ENCODE peak calls at places on chromosomes 5 and 9, in seven cellular contexts. E is mammary epithelial cell, F is MM.1S, Q is OCI-LY7, Z is hepatocyte, U is IMR-90, V is PC-9. L is an unnamed sample.

GRCh38 chr5:15013654-15014463 is 142.3 kb upstream of the ANKH start:
- DNase-seq in E (peak; percentile 54), F (peak; percentile 43), Q (peak; percentile 46), Z (peak; percentile 84), U (peak; percentile 80), V (peak; percentile 30), L (peak; percentile 55)

GRCh38 chr5:134572811-134573210 is 47.3 kb downstream of the JADE2 start:
- DNase-seq in E (no peak), F (no peak), Q (no peak), Z (no peak), U (no peak), V (no peak), L (no peak)

GRCh38 chr9:94016744-94017143 is 61.6 kb upstream of the BARX1 start:
- DNase-seq in E (no peak), F (no peak), Q (no peak), Z (no peak), U (no peak), V (no peak), L (no peak)

GRCh38 chr5:59025734-59026133 is 442.9 kb downstream of the RAB3C start:
- DNase-seq in E (no peak), F (no peak), Q (no peak), Z (peak; percentile 32), U (peak; percentile 41), V (no peak), L (no peak)

GRCh38 chr5:152262667-152263066 is 142.4 kb downstream of the NMUR2 start:
- DNase-seq in E (no peak), F (no peak), Q (no peak), Z (no peak), U (no peak), V (no peak), L (no peak)

GRCh38 chr5:17379188-17379951 is 118.7 kb upstream of the TAF11L2 start:
- DNase-seq in E (peak; percentile 45), F (no peak), Q (no peak), Z (no peak), U (peak; percentile 21), V (no peak), L (peak; percentile 70)

GRCh38 chr9:114742947-114743346 is 61.0 kb upstream of the TEX48 start:
- DNase-seq in E (no peak), F (no peak), Q (no peak), Z (no peak), U (no peak), V (no peak), L (no peak)

GRCh38 chr5:78360674-78361225 is 333 bp downstream of the SCAMP1 start:
- DNase-seq in E (no peak), F (peak; percentile 49), Q (peak; percentile 50), Z (peak; percentile 62), U (no peak), V (peak; percentile 60), L (no peak)

GRCh38 chr5:59790399-59791130 is 103.0 kb downstream of the PDE4D start:
- DNase-seq in E (no peak), F (peak; percentile 35), Q (peak; percentile 53), Z (no peak), U (no peak), V (no peak), L (peak; percentile 60)

GRCh38 chr5:96331681-96332361 is 101.2 kb downstream of the PCSK1 start:
- DNase-seq in E (no peak), F (no peak), Q (no peak), Z (no peak), U (no peak), V (no peak), L (no peak)

GRCh38 chr9:6552033-6552737 is 93.3 kb downstream of the GLDC start:
- DNase-seq in E (no peak), F (no peak), Q (no peak), Z (no peak), U (peak; percentile 83), V (no peak), L (peak; percentile 61)

GRCh38 chr5:72531496-72532190 is 24.4 kb upstream of the ZNF366 start:
- DNase-seq in E (no peak), F (no peak), Q (no peak), Z (no peak), U (no peak), V (no peak), L (no peak)

GRCh38 chr5:146428658-146429057 is 18.5 kb upstream of the TCERG1 start:
- DNase-seq in E (peak; percentile 72), F (peak; percentile 81), Q (no peak), Z (peak; percentile 75), U (no peak), V (no peak), L (no peak)

GRCh38 chr5:4362411-4362810 is 766.8 kb downstream of the IRX1 start:
- DNase-seq in E (peak; percentile 70), F (no peak), Q (no peak), Z (no peak), U (no peak), V (no peak), L (no peak)

GRCh38 chr5:53249529-53249928 is 140.0 kb upstream of the MOCS2 start:
- DNase-seq in E (peak; percentile 87), F (no peak), Q (no peak), Z (peak; percentile 22), U (peak; percentile 98), V (peak; percentile 36), L (peak; percentile 98)

GRCh38 chr5:98902733-98903132 is 26.1 kb downstream of the CHD1 start:
- DNase-seq in E (peak; percentile 29), F (no peak), Q (no peak), Z (no peak), U (peak; percentile 68), V (no peak), L (peak; percentile 47)

GRCh38 chr5:102511666-102512065 is 12.9 kb upstream of the SLCO6A1 start:
- DNase-seq in E (no peak), F (no peak), Q (no peak), Z (peak; percentile 23), U (no peak), V (no peak), L (peak; percentile 9)

GRCh38 chr5:116486588-116486987 is 88.0 kb downstream of the SEMA6A start:
- DNase-seq in E (no peak), F (no peak), Q (no peak), Z (no peak), U (no peak), V (no peak), L (no peak)

GRCh38 chr5:116482394-116482793 is 92.2 kb downstream of the SEMA6A start:
- DNase-seq in E (peak; percentile 65), F (no peak), Q (no peak), Z (no peak), U (peak; percentile 57), V (no peak), L (peak; percentile 64)

GRCh38 chr5:116480894-116481510 is 93.6 kb downstream of the SEMA6A start:
- DNase-seq in E (no peak), F (no peak), Q (no peak), Z (no peak), U (no peak), V (no peak), L (no peak)

GRCh38 chr5:116487045-116487444 is 87.6 kb downstream of the SEMA6A start:
- DNase-seq in E (no peak), F (no peak), Q (no peak), Z (no peak), U (no peak), V (no peak), L (no peak)

DNA sequence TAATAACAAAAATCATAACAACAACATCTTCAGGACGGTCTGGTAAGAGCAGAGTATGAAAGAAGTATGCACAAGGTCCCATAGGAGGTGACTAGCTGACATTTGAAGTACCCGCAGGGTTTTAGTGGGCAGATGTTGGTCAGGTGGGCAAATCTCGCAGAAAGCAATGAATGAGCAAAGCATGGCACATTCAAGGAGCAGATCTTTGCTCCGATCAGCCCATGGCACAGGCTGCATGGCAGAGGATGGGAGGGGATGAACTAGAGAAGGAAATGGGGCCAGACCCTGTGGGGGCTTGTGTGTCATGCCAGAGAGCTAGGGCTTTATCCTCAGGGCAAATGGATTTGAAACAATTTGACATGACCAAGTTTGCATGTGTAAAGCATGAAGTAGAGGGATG is 90.0 kb downstream of the SEMA6A start:
- DNase-seq in E (no peak), F (no peak), Q (no peak), Z (no peak), U (no peak), V (no peak), L (no peak)
- H3K4me2 ChIP-seq in E (no peak overlapping the region), F (no peak overlapping the region), Q (no peak overlapping the region), Z (no peak overlapping the region), U (no peak overlapping the region), V (no peak overlapping the region), L (no peak overlapping the region)

DNA sequence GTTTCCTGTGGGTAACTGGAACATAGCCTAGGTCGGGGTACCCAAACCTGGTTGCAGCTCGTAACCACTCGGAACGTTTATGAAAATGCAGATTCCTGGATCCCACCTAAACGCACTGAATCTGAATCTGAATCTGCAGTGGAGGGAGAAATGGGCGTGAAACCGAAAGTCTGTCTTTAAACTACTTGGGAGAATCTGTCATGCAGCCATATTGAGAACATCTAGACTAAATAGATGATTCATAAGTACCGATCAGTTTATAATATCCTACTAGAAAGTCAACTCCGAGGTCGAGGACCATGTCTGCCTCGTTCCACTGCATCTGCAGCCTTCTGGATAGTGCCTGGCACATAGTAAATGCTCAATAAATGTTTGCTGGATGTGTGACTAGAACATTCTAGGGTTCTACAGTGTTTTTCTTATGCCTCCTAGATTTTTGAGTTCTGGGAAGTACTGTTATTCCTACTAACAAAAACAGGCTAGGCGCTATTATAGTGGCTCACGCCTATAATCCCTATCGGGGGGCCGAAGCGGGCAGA is 622 bp downstream of the COQ4 start:
- DNase-seq in E (no peak), F (no peak), Q (no peak), Z (no peak), U (peak; percentile 63), V (no peak), L (peak; percentile 34)
- TF ChIP-seq CTCF in E (no peak), F (no peak), Q (peak; percentile 7), Z (no peak), U (no peak), V (no peak), L (no peak)

DNA sequence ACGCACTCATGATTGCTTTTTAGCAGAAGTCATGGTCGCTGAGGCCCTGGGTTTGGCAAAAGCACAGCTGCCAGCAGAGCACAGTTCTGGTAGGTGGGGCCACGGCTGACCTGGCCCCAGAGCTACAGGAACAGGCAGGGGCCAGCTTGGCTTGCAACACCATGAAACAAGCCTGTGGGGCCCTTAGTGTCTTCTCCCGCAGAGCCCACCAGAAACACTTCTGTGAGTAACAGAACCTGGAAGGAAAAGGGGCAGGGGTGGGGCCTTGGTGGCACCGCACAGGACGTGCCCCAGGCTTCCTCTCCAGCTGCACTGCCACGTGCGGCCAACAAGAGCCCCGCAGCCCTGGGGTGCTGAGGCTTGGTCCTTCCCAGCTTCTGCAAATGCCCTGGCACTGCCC is 4.8 kb downstream of the ASB6 start:
- DNase-seq in E (no peak), F (no peak), Q (no peak), Z (no peak), U (no peak), V (no peak), L (no peak)
- H3K36me3 ChIP-seq in E (peaks cover 33% of the 10 kb centered on the region), F (no peaks in the 10 kb centered on the region), Q (peaks cover 71% of the 10 kb centered on the region), Z (no peaks in the 10 kb centered on the region), U (peaks cover 62% of the 10 kb centered on the region), V (no peaks in the 10 kb centered on the region), L (peaks cover 28% of the 10 kb centered on the region)

DNA sequence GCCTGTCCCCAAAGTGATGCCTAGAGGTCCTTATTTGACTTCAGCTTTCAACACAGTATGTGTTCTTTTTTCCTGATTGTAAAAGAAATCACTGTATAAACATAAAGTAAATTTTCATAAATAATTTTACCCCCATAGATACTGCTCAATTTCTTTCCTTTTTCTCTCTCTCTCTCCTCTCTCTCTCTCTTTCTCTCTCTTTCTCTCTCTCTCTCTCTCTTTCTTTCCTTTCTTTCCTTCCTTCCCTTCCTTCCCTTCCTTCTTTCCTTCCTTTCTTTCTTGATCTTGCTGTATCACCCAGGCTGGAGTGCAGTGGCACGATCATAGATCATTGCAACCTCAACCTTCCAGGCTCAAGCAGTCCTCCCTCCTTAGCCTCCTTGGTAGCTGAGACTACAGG is 64.8 kb downstream of the PDZD2 start:
- DNase-seq in E (no peak), F (no peak), Q (no peak), Z (no peak), U (no peak), V (no peak), L (no peak)
- H3K4me2 ChIP-seq in E (no peak overlapping the region), F (no peak overlapping the region), Q (no peak overlapping the region), Z (no peak overlapping the region), U (no peak overlapping the region), V (no peak overlapping the region), L (no peak overlapping the region)

L was measured in astrocyte.